ENCODE peak calls at places on chromosomes 12 and 14, in four cellular contexts. S is stimulated activated CD8-positive, alpha-beta memory T cell treated with anti-CD3 and anti-CD28 coated beads, Interleukin-7, amount 100 ng/mL, for 1 hour; U is EL; M is NCI-H2081. H is an unnamed sample.

GRCh38 chr12:3236345-3237153 is 159.4 kb downstream of the TSPAN9 start:
- DNase-seq in S (no peak), M (peak; percentile 13), U (peak; percentile 54), H (peak; percentile 67)

GRCh38 chr14:70893842-70894237 is 13.4 kb upstream of the PCNX1 start:
- DNase-seq in M (no peak), S (no peak), U (no peak), H (no peak)

GRCh38 chr12:78293039-78293686 is 462.5 kb downstream of the NAV3 start:
- DNase-seq in S (no peak), M (no peak), U (peak; percentile 62), H (no peak)

GRCh38 chr14:103512701-103513611 is 9.7 kb downstream of the CKB start:
- DNase-seq in M (no peak), U (peak; percentile 50), S (no peak), H (no peak)

GRCh38 chr14:83559721-83560120 is 1970.2 kb upstream of the FLRT2 start:
- DNase-seq in M (no peak), S (no peak), U (peak; percentile 45), H (no peak)

GRCh38 chr12:92144631-92145480 is 790 bp downstream of the BTG1 start:
- DNase-seq in U (peak; percentile 75), S (peak; percentile 30), M (peak; percentile 65), H (peak; percentile 91)

GRCh38 chr14:94879504-94879903 is 109.6 kb upstream of the GSC start:
- DNase-seq in M (no peak), U (no peak), S (no peak), H (no peak)

GRCh38 chr12:6278439-6279255 is 31.8 kb upstream of the PLEKHG6 start:
- DNase-seq in M (peak; percentile 68), U (peak; percentile 88), S (peak; percentile 78), H (peak; percentile 91)

GRCh38 chr14:42814817-42815216 is 1208.1 kb downstream of the LRFN5 start:
- DNase-seq in S (no peak), U (no peak), M (no peak), H (no peak)

GRCh38 chr12:26769611-26770010 is 63.4 kb downstream of the ITPR2 start:
- DNase-seq in U (no peak), S (no peak), M (no peak), H (no peak)

GRCh38 chr12:52249041-52249461 is 16.0 kb downstream of the KRT7 start:
- DNase-seq in U (no peak), M (no peak), S (no peak), H (no peak)

GRCh38 chr12:12449533-12450025 is 92.7 kb downstream of the BORCS5 start:
- DNase-seq in U (no peak), S (no peak), M (peak; percentile 26), H (peak; percentile 95)

GRCh38 chr14:92783813-92784431 is 10.2 kb upstream of the GOLGA5 start:
- DNase-seq in M (peak; percentile 60), S (no peak), U (peak; percentile 66), H (peak; percentile 42)